ENCODE peak calls at places on chromosomes 4 and X, in eight cellular contexts. I is HCT116, G is GM23338, B is HL-60, Y is A549, M is SK-N-SH, W is K562, L is GM12878. P is an unnamed sample.

GRCh38 chr4:140187316-140187695 is 33.3 kb upstream of the MAML3 start:
- DNase-seq in M (no peak), I (no peak), B (no peak), W (no peak), G (no peak), L (no peak), Y (no peak), P (no peak)

GRCh38 chrX:152946681-152947080 is 47.2 kb downstream of the PNMA5 start:
- DNase-seq in B (no peak), G (no peak), M (no peak), L (no peak), W (no peak), I (no peak), Y (no peak), P (no peak)

GRCh38 chrX:148441387-148441786 is 59.0 kb upstream of the AFF2 start:
- DNase-seq in M (no peak), I (no peak), B (no peak), G (peak; percentile 71), L (no peak), Y (no peak), W (no peak), P (no peak)

GRCh38 chrX:30504309-30504708 is 73.3 kb downstream of the TASL start:
- DNase-seq in W (peak; percentile 22), I (peak; percentile 16), Y (no peak), G (peak; percentile 24), B (no peak), L (peak; percentile 5), M (peak; percentile 8), P (no peak)

GRCh38 chr4:125315571-125316390 is 1.0 kb downstream of the FAT4 start:
- DNase-seq in L (no peak), G (peak; percentile 75), B (no peak), M (peak; percentile 69), I (no peak), Y (peak; percentile 18), W (no peak), P (no peak)

GRCh38 chrX:43661521-43662240 is 5.6 kb downstream of the MAOA start:
- DNase-seq in M (no peak), B (no peak), L (no peak), I (no peak), Y (no peak), G (no peak), W (no peak), P (no peak)

GRCh38 chr4:158823461-158823873 is 54.6 kb downstream of the FNIP2 start:
- DNase-seq in Y (no peak), I (no peak), M (no peak), G (no peak), L (no peak), W (no peak), B (no peak), P (no peak)

GRCh38 chr4:624705-625590 is at the start of gene PDE6B:
- DNase-seq in W (peak; percentile 14), G (peak; percentile 52), Y (no peak), I (no peak), B (no peak), M (no peak), L (no peak), P (no peak)

GRCh38 chrX:6545712-6546111 is 10.8 kb upstream of the VCX3A start:
- DNase-seq in G (no peak), L (no peak), M (no peak), B (no peak), Y (no peak), W (no peak), I (no peak), P (no peak)

GRCh38 chr4:24473309-24473721 is 111.0 kb downstream of the DHX15 start:
- DNase-seq in M (peak; percentile 25), B (peak; percentile 47), W (peak; percentile 20), I (no peak), L (no peak), G (peak; percentile 58), Y (no peak), P (no peak)

GRCh38 chr4:94819371-94819770 is 61.6 kb downstream of the BMPR1B start:
- DNase-seq in M (no peak), L (no peak), B (no peak), G (no peak), Y (no peak), W (no peak), I (no peak), P (no peak)

GRCh38 chr4:99366491-99366890 is 13.9 kb upstream of the ADH1C start:
- DNase-seq in B (no peak), M (no peak), G (no peak), Y (no peak), W (no peak), I (no peak), L (no peak), P (no peak)

GRCh38 chr4:6781113-6781512 is 1.4 kb upstream of the KIAA0232 start:
- DNase-seq in B (no peak), M (no peak), Y (no peak), W (no peak), I (no peak), G (no peak), L (no peak), P (no peak)

GRCh38 chrX:26557691-26558321 is 341.8 kb downstream of the MAGEB5 start:
- DNase-seq in G (no peak), W (no peak), B (no peak), I (no peak), Y (no peak), M (no peak), L (no peak), P (no peak)

GRCh38 chrX:26562156-26562555 is 346.2 kb downstream of the MAGEB5 start:
- DNase-seq in B (no peak), G (no peak), M (no peak), I (no peak), L (no peak), W (no peak), Y (no peak), P (no peak)

DNA sequence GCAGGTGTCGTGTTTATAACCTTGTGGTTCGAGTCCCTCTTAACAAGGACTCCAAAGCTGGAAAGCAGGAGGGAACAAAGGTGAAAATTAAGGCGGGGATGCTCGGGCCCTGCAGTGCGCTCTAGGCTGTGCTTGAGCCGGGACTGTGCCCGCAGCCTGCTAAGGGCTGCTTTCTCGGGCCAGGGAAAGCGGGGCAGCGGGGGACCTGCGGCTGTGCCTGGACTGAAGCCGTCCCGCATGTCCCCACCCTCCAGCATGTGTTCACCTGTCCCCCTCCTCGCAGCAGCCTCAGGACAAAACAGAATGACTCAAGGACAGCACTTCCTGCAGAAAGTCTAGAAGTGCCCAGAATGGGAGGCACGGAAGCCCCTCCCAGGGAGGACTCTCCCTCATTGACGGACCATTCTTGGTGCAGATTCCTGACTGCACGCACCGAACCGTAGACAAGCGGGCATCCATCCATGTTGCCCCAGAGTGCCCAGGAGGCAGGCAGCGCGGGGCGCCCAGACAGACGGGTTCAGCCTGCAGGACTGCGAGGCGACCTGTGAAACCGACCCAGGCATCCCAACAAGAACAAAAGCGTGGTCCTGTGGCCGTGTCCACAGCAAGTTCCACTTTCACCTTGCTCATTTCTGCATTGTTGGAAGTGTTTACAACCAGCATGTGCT is 342.9 kb downstream of the MAGEB5 start:
- DNase-seq in M (no peak), G (no peak), Y (no peak), W (no peak), L (no peak), I (no peak), B (no peak), P (no peak)
- TF ChIP-seq REST in M (no peak), G (no peak), Y (no peak), W (no peak), L (no peak), I (no peak), B (no peak), P (no peak)

DNA sequence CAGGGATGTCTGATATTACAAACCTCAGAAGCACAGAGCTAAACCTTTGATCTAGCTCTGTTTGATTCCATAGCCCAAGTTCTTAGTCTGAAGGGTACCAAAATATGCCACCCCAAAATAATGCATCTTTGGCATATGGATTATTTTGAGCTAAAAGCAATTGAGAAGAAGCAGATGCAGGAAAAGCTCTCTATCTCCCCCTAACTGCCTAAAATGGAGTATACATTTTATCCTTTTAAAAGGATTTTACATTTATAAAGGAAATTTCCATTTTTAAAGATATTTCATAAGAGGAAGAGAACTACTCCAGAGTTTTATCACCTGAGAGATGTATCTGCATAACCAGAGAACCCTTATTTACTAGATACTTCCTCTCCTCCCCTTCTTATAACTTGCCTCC is 158.7 kb downstream of the ZNF674 start:
- DNase-seq in B (no peak), M (no peak), W (no peak), L (no peak), G (no peak), I (no peak), Y (no peak), P (no peak)
- TF ChIP-seq CTCF in B (no peak), M (peak; percentile 57), W (no peak), L (peak; percentile 38), G (peak; percentile 40), I (no peak), Y (peak; percentile 33), P (peak; percentile 62)

DNA sequence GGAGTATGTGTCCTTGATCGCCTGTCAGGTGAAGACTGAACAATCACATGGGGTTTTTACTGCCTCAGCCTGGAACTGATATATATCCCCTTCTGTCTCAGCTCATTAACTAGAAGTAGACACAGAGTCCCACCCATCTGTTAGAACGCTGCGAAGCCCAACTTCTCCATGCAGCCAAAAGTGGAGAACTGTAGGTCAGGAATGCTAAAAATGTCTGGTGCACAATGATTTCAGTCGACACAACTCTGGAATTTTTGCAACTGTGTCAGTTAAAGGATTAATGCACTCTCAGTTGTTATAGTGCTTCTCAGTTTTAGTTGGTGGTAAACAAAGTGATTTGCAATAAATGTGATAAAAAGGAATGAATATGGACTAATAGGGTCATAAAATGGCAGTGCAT is 287.2 kb downstream of the INPP4B start:
- DNase-seq in Y (no peak), L (no peak), W (no peak), I (no peak), M (no peak), G (no peak), B (no peak), P (no peak)
- TF ChIP-seq REST in Y (no peak), L (no peak), W (no peak), I (no peak), M (no peak), G (no peak), B (no peak), P (no peak)

GRCh38 chrX:145213504-145213903 is 33.8 kb upstream of the SPANXN1 start:
- DNase-seq in W (peak; percentile 3), L (no peak), M (peak; percentile 3), Y (no peak), B (peak; percentile 9), G (peak; percentile 17), I (no peak), P (no peak)
- TF ChIP-seq CTCF in W (no peak), L (peak; percentile 41), M (peak; percentile 67), Y (peak; percentile 8), B (no peak), G (peak; percentile 37), I (no peak), P (peak; percentile 40)

DNA sequence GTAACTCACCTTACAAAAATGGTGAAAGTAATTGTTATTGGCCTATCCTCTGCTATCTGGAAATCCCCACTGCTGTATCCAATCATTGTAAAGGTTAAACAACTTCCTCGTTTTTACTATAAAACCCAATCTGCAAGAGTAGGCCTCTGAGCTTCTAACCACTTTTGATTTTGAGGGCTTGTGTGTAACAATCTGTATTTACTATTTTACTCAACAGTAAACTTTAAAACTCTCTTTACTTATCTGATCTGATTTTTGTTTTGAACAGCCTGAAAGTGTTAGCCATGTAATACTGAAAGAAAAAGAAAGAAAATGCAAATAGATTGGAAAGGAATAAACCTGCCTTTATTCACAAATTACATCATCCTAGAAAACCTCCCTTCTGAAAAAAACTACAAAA is 63.1 kb downstream of the SLC10A7 start:
- DNase-seq in G (no peak), Y (no peak), W (no peak), L (no peak), M (no peak), I (no peak), B (no peak), P (no peak)
- TF ChIP-seq REST in G (no peak), Y (no peak), W (no peak), L (no peak), M (no peak), I (no peak), B (no peak), P (no peak)

P was measured in Panc1.